ENCODE peak calls at places on chromosome 15, in nine cellular contexts. One of them, this sample, is unnamed.
A peak's percentile ranks its signal among the peaks of the same experiment; 100 is the strongest.

GRCh38 chr15:65847977-65848376 is 21.3 kb upstream of the RAB11A start:
- DNase-seq in ovary: no peak
- DNase-seq in GM12864: no peak
- DNase-seq in Panc1: no peak
- DNase-seq in adrenal gland: no peak
- DNase-seq in OCI-LY7: no peak
- DNase-seq in MM.1S: no peak
- DNase-seq in bronchial epithelial cell: no peak
- DNase-seq in CD8-positive, alpha-beta T cell: no peak
- DNase-seq in this sample: no peak

GRCh38 chr15:22945071-22945470 is 35.1 kb downstream of the CYFIP1 start:
- DNase-seq in MM.1S: no peak
- DNase-seq in bronchial epithelial cell: no peak
- DNase-seq in ovary: no peak
- DNase-seq in GM12864: no peak
- DNase-seq in adrenal gland: no peak
- DNase-seq in Panc1: no peak
- DNase-seq in CD8-positive, alpha-beta T cell: no peak
- DNase-seq in OCI-LY7: no peak
- DNase-seq in this sample: no peak

GRCh38 chr15:96334017-96334704 is 3.7 kb downstream of the NR2F2 start:
- DNase-seq in GM12864: no peak
- DNase-seq in Panc1: no peak
- DNase-seq in ovary: no peak
- DNase-seq in adrenal gland: peak; percentile 30
- DNase-seq in CD8-positive, alpha-beta T cell: no peak
- DNase-seq in MM.1S: no peak
- DNase-seq in OCI-LY7: no peak
- DNase-seq in bronchial epithelial cell: no peak
- DNase-seq in this sample: no peak

GRCh38 chr15:25862469-25863066 is 559 bp downstream of the ATP10A start:
- DNase-seq in adrenal gland: no peak
- DNase-seq in bronchial epithelial cell: peak; percentile 17
- DNase-seq in Panc1: no peak
- DNase-seq in GM12864: no peak
- DNase-seq in CD8-positive, alpha-beta T cell: peak; percentile 85
- DNase-seq in MM.1S: no peak
- DNase-seq in ovary: no peak
- DNase-seq in OCI-LY7: no peak
- DNase-seq in this sample: no peak

GRCh38 chr15:66927326-66928077 is 137.9 kb upstream of the SMAD3 start:
- DNase-seq in GM12864: no peak
- DNase-seq in Panc1: no peak
- DNase-seq in CD8-positive, alpha-beta T cell: no peak
- DNase-seq in bronchial epithelial cell: peak; percentile 52
- DNase-seq in ovary: no peak
- DNase-seq in MM.1S: no peak
- DNase-seq in OCI-LY7: no peak
- DNase-seq in adrenal gland: peak; percentile 31
- DNase-seq in this sample: no peak

GRCh38 chr15:93080451-93080850 is 8.6 kb downstream of the RGMA start:
- DNase-seq in ovary: no peak
- DNase-seq in GM12864: no peak
- DNase-seq in bronchial epithelial cell: no peak
- DNase-seq in OCI-LY7: no peak
- DNase-seq in CD8-positive, alpha-beta T cell: no peak
- DNase-seq in Panc1: no peak
- DNase-seq in adrenal gland: no peak
- DNase-seq in MM.1S: no peak
- DNase-seq in this sample: no peak

GRCh38 chr15:71752604-71753289 is 57.6 kb upstream of the NR2E3 start:
- DNase-seq in GM12864: no peak
- DNase-seq in ovary: no peak
- DNase-seq in OCI-LY7: peak; percentile 33
- DNase-seq in CD8-positive, alpha-beta T cell: no peak
- DNase-seq in MM.1S: peak; percentile 9
- DNase-seq in Panc1: peak; percentile 76
- DNase-seq in bronchial epithelial cell: peak; percentile 73
- DNase-seq in adrenal gland: peak; percentile 73
- DNase-seq in this sample: no peak

GRCh38 chr15:38530113-38530512 is 34.5 kb downstream of the RASGRP1 start:
- DNase-seq in ovary: no peak
- DNase-seq in OCI-LY7: no peak
- DNase-seq in Panc1: no peak
- DNase-seq in CD8-positive, alpha-beta T cell: no peak
- DNase-seq in bronchial epithelial cell: no peak
- DNase-seq in adrenal gland: no peak
- DNase-seq in MM.1S: no peak
- DNase-seq in GM12864: no peak
- DNase-seq in this sample: no peak

GRCh38 chr15:49313650-49314049 is 109.4 kb upstream of the FGF7 start:
- DNase-seq in Panc1: no peak
- DNase-seq in adrenal gland: no peak
- DNase-seq in MM.1S: no peak
- DNase-seq in ovary: no peak
- DNase-seq in GM12864: no peak
- DNase-seq in bronchial epithelial cell: peak; percentile 78
- DNase-seq in OCI-LY7: no peak
- DNase-seq in CD8-positive, alpha-beta T cell: no peak
- DNase-seq in this sample: no peak

GRCh38 chr15:65787260-65787659 is 4.8 kb downstream of the DENND4A start:
- DNase-seq in adrenal gland: no peak
- DNase-seq in GM12864: no peak
- DNase-seq in CD8-positive, alpha-beta T cell: no peak
- DNase-seq in OCI-LY7: no peak
- DNase-seq in bronchial epithelial cell: peak; percentile 37
- DNase-seq in MM.1S: no peak
- DNase-seq in ovary: no peak
- DNase-seq in Panc1: no peak
- DNase-seq in this sample: no peak

GRCh38 chr15:67569668-67570067 is 27.2 kb downstream of the MAP2K5 start:
- DNase-seq in bronchial epithelial cell: no peak
- DNase-seq in GM12864: no peak
- DNase-seq in OCI-LY7: no peak
- DNase-seq in MM.1S: no peak
- DNase-seq in CD8-positive, alpha-beta T cell: no peak
- DNase-seq in Panc1: no peak
- DNase-seq in ovary: no peak
- DNase-seq in adrenal gland: no peak
- DNase-seq in this sample: no peak

GRCh38 chr15:99109555-99110021 is 4.7 kb downstream of the SYNM start:
- DNase-seq in OCI-LY7: no peak
- DNase-seq in GM12864: no peak
- DNase-seq in ovary: no peak
- DNase-seq in bronchial epithelial cell: no peak
- DNase-seq in Panc1: no peak
- DNase-seq in adrenal gland: no peak
- DNase-seq in MM.1S: no peak
- DNase-seq in CD8-positive, alpha-beta T cell: no peak
- DNase-seq in this sample: no peak

GRCh38 chr15:79179597-79179996 is 89.0 kb upstream of the RASGRF1 start:
- DNase-seq in GM12864: no peak
- DNase-seq in OCI-LY7: no peak
- DNase-seq in ovary: no peak
- DNase-seq in MM.1S: no peak
- DNase-seq in Panc1: no peak
- DNase-seq in bronchial epithelial cell: no peak
- DNase-seq in adrenal gland: no peak
- DNase-seq in CD8-positive, alpha-beta T cell: no peak
- DNase-seq in this sample: no peak

GRCh38 chr15:101309436-101310162 is 14.6 kb upstream of the SNRPA1 start:
- DNase-seq in MM.1S: no peak
- DNase-seq in CD8-positive, alpha-beta T cell: no peak
- DNase-seq in GM12864: no peak
- DNase-seq in bronchial epithelial cell: no peak
- DNase-seq in Panc1: no peak
- DNase-seq in adrenal gland: no peak
- DNase-seq in OCI-LY7: no peak
- DNase-seq in ovary: no peak
- DNase-seq in this sample: no peak

GRCh38 chr15:52960283-52960682 is 170.1 kb upstream of the ONECUT1 start:
- DNase-seq in OCI-LY7: no peak
- DNase-seq in adrenal gland: no peak
- DNase-seq in GM12864: no peak
- DNase-seq in bronchial epithelial cell: no peak
- DNase-seq in Panc1: no peak
- DNase-seq in ovary: no peak
- DNase-seq in MM.1S: no peak
- DNase-seq in CD8-positive, alpha-beta T cell: no peak
- DNase-seq in this sample: no peak
- TF ChIP-seq CTCF in OCI-LY7: no peak
- TF ChIP-seq CTCF in adrenal gland: no peak
- TF ChIP-seq CTCF in GM12864: no peak
- TF ChIP-seq CTCF in bronchial epithelial cell: no peak
- TF ChIP-seq CTCF in Panc1: no peak
- TF ChIP-seq CTCF in ovary: no peak
- TF ChIP-seq CTCF in MM.1S: no peak
- TF ChIP-seq CTCF in CD8-positive, alpha-beta T cell: no peak
- TF ChIP-seq CTCF in this sample: no peak

DNA sequence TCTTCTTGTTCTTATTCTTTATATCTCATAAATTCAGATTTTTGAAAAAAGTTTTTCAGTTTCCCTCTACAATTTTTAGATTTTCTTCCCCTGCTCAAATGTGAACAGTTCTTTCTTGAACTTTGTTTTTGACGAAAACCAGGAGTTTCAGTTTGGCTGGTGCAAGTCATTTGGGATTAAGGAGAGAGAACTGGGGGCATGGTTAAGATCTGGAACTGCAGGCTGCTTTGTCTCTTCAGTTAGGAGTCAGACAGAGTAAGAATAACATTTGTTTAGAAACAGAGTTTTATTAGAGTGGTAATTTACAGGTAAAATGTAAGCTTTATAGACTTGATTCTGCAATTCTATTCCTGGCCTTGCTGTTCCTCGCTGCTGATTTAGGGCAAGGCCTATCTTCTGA is 310.5 kb upstream of the C2CD4B start:
- DNase-seq in bronchial epithelial cell: no peak
- DNase-seq in Panc1: no peak
- DNase-seq in MM.1S: no peak
- DNase-seq in adrenal gland: no peak
- DNase-seq in CD8-positive, alpha-beta T cell: no peak
- DNase-seq in GM12864: no peak
- DNase-seq in OCI-LY7: no peak
- DNase-seq in ovary: no peak
- DNase-seq in this sample: no peak
- TF ChIP-seq CTCF in bronchial epithelial cell: no peak
- TF ChIP-seq CTCF in Panc1: no peak
- TF ChIP-seq CTCF in MM.1S: no peak
- TF ChIP-seq CTCF in adrenal gland: no peak
- TF ChIP-seq CTCF in CD8-positive, alpha-beta T cell: no peak
- TF ChIP-seq CTCF in GM12864: no peak
- TF ChIP-seq CTCF in OCI-LY7: no peak
- TF ChIP-seq CTCF in ovary: no peak
- TF ChIP-seq CTCF in this sample: no peak

GRCh38 chr15:29115093-29115991 is 154.3 kb downstream of the NSMCE3 start:
- DNase-seq in Panc1: no peak
- DNase-seq in bronchial epithelial cell: no peak
- DNase-seq in MM.1S: no peak
- DNase-seq in CD8-positive, alpha-beta T cell: no peak
- DNase-seq in OCI-LY7: no peak
- DNase-seq in ovary: peak; percentile 21
- DNase-seq in adrenal gland: no peak
- DNase-seq in GM12864: no peak
- DNase-seq in this sample: no peak

GRCh38 chr15:29111705-29112281 is 157.8 kb downstream of the NSMCE3 start:
- DNase-seq in ovary: no peak
- DNase-seq in OCI-LY7: no peak
- DNase-seq in GM12864: no peak
- DNase-seq in Panc1: no peak
- DNase-seq in bronchial epithelial cell: no peak
- DNase-seq in CD8-positive, alpha-beta T cell: no peak
- DNase-seq in adrenal gland: no peak
- DNase-seq in MM.1S: no peak
- DNase-seq in this sample: no peak

GRCh38 chr15:29113336-29114276 is 156.0 kb downstream of the NSMCE3 start:
- DNase-seq in OCI-LY7: no peak
- DNase-seq in bronchial epithelial cell: no peak
- DNase-seq in ovary: no peak
- DNase-seq in adrenal gland: no peak
- DNase-seq in Panc1: no peak
- DNase-seq in CD8-positive, alpha-beta T cell: no peak
- DNase-seq in MM.1S: no peak
- DNase-seq in GM12864: no peak
- DNase-seq in this sample: no peak

GRCh38 chr15:29116970-29117700 is 152.5 kb downstream of the NSMCE3 start:
- DNase-seq in bronchial epithelial cell: no peak
- DNase-seq in CD8-positive, alpha-beta T cell: no peak
- DNase-seq in GM12864: no peak
- DNase-seq in adrenal gland: no peak
- DNase-seq in OCI-LY7: no peak
- DNase-seq in Panc1: no peak
- DNase-seq in MM.1S: no peak
- DNase-seq in ovary: no peak
- DNase-seq in this sample: no peak

DNA sequence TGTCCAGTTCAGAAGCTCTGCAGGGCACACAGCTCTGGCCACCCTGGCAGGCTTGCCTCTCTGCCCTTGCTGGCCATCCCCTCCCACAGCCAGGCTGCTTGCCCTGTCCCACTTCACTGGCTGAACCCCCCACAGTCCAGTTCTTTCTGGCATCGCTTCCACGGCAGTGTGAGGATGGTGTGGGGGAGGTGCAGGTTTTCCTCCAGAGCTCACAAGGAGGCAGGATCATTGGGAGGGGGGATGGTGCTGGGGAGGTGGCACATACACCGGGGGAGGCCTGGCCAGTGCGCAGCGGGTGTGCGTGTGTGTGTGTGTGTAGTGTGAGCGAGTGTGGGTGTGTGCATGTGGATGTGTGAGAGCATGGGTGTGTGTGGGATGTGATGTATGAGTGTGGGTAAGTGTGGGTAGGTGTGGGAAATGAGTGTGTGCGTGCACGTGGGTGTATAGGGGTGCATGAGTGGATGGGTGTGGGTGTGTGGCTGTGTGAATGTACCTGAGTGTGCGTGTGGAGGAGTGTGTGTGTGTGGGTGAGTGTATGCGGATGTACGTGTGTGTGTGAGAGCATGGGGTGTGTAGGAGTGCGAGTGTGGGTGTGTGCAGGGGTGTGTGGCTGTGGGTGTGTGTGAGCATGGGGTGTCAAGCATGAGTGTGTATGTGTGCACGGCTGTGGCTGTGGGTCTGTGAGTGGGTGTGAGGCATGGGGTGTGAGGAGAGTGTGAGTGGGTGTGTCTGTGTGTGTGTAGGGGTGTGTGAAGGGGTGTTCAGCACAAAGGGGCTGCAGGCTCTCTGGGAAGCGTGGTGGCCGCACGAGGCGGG is 155.1 kb downstream of the NSMCE3 start:
- DNase-seq in Panc1: no peak
- DNase-seq in adrenal gland: no peak
- DNase-seq in bronchial epithelial cell: no peak
- DNase-seq in GM12864: no peak
- DNase-seq in OCI-LY7: no peak
- DNase-seq in MM.1S: no peak
- DNase-seq in CD8-positive, alpha-beta T cell: no peak
- DNase-seq in ovary: no peak
- DNase-seq in this sample: no peak
- TF ChIP-seq CTCF in Panc1: no peak
- TF ChIP-seq CTCF in adrenal gland: no peak
- TF ChIP-seq CTCF in bronchial epithelial cell: no peak
- TF ChIP-seq CTCF in GM12864: no peak
- TF ChIP-seq CTCF in OCI-LY7: no peak
- TF ChIP-seq CTCF in MM.1S: no peak
- TF ChIP-seq CTCF in CD8-positive, alpha-beta T cell: no peak
- TF ChIP-seq CTCF in ovary: no peak
- TF ChIP-seq CTCF in this sample: no peak

GRCh38 chr15:84598993-84599392 is 1.8 kb upstream of the ZSCAN2 start:
- DNase-seq in ovary: peak; percentile 29
- DNase-seq in OCI-LY7: peak; percentile 68
- DNase-seq in Panc1: no peak
- DNase-seq in MM.1S: peak; percentile 38
- DNase-seq in adrenal gland: peak; percentile 62
- DNase-seq in GM12864: no peak
- DNase-seq in bronchial epithelial cell: peak; percentile 48
- DNase-seq in CD8-positive, alpha-beta T cell: no peak
- DNase-seq in this sample: no peak
- TF ChIP-seq CTCF in ovary: peak; percentile 47
- TF ChIP-seq CTCF in OCI-LY7: peak; percentile 95
- TF ChIP-seq CTCF in Panc1: peak; percentile 89
- TF ChIP-seq CTCF in MM.1S: peak; percentile 80
- TF ChIP-seq CTCF in adrenal gland: peak; percentile 77
- TF ChIP-seq CTCF in GM12864: peak; percentile 57
- TF ChIP-seq CTCF in bronchial epithelial cell: peak; percentile 60
- TF ChIP-seq CTCF in CD8-positive, alpha-beta T cell: no peak
- TF ChIP-seq CTCF in this sample: peak; percentile 33